ENCODE peak calls at places on chromosomes 13 and 19, in four cellular contexts. M, Q, J and I are unnamed samples.
A peak's percentile ranks its signal among the peaks of the same experiment; 100 is the strongest.

GRCh38 chr13:28636677-28637317 is 22.1 kb upstream of the POMP start:
- DNase-seq in M (peak; percentile 41), Q (peak; percentile 52), J (peak; percentile 58), I (peak; percentile 54)

GRCh38 chr13:101757446-101758039 is 305.1 kb downstream of the ITGBL1 start:
- DNase-seq in M (no peak), Q (no peak), J (no peak), I (no peak)

GRCh38 chr13:20654156-20654555 is 49.3 kb upstream of the IL17D start:
- DNase-seq in M (no peak), Q (no peak), J (no peak), I (no peak)

GRCh38 chr13:75364131-75364713 is 117.7 kb downstream of the TBC1D4 start:
- DNase-seq in M (no peak), Q (no peak), J (no peak), I (no peak)

GRCh38 chr19:41193420-41194156 is 569 bp downstream of the CYP2S1 start:
- DNase-seq in M (no peak), Q (no peak), J (no peak), I (no peak)

GRCh38 chr19:51002542-51003311 is 1.3 kb upstream of the KLK8 start:
- DNase-seq in M (peak; percentile 98), Q (peak; percentile 99), J (no peak), I (peak; percentile 83)

GRCh38 chr19:7482584-7483439 is 6.0 kb downstream of the PEX11G start:
- DNase-seq in M (peak; percentile 93), Q (peak; percentile 24), J (no peak), I (peak; percentile 66)

GRCh38 chr19:7366701-7367420 is 18.1 kb downstream of the ARHGEF18 start:
- DNase-seq in M (peak; percentile 58), Q (peak; percentile 62), J (peak; percentile 16), I (no peak)

GRCh38 chr13:33577037-33577436 is 240.9 kb upstream of the RFC3 start:
- DNase-seq in M (no peak), Q (no peak), J (no peak), I (no peak)

GRCh38 chr13:103371271-103371670 is 305.1 kb upstream of the SLC10A2 start:
- DNase-seq in M (no peak), Q (no peak), J (no peak), I (no peak)

GRCh38 chr13:24187185-24187584 is 26.7 kb downstream of the SPATA13 start:
- DNase-seq in M (no peak), Q (no peak), J (no peak), I (no peak)

GRCh38 chr19:9818734-9819589 is at the start of gene FBXL12:
- DNase-seq in M (peak; percentile 96), Q (peak; percentile 99), J (peak; percentile 97), I (peak; percentile 100)

GRCh38 chr13:22454586-22454985 is 726.2 kb upstream of the SGCG start:
- DNase-seq in M (no peak), Q (no peak), J (no peak), I (no peak)

GRCh38 chr19:16247353-16248182 is 49.9 kb downstream of the AP1M1 start:
- DNase-seq in M (peak; percentile 90), Q (peak; percentile 68), J (peak; percentile 51), I (peak; percentile 69)

GRCh38 chr13:106521101-106521799 is 14.2 kb downstream of the EFNB2 start:
- DNase-seq in M (no peak), Q (no peak), J (no peak), I (no peak)

GRCh38 chr19:11451327-11451941 is 16.0 kb downstream of the PRKCSH start:
- DNase-seq in M (peak; percentile 19), Q (no peak), J (no peak), I (no peak)

DNA sequence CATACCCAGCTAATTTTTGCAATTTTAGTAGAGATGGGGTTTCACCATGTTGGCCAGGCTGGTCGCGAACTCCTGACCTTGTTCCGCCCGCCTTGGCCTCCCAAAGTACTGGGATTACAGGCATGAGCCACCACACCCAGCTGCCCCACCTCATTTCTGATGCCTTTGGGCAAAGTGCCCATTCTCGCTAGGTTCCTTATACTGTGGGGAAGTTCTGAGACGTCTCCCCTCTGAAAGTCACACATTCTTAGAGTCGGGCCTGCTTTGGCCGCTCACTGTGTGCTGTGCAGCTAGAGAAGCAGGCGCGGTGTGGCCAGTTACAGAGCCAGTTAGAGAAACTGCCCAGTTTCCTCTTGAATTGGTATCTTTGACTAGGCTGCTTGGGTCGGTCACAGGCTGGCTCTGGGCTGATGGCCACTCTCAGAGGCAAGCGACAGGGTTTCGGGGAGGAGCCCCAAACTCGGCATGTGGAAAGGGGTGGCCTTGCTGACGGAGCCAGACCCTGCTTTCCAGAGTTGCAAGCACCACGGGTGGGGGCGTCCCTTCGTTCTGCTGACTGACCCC is 18.0 kb downstream of the PRAM1 start:
- DNase-seq in M (no peak), Q (no peak), J (no peak), I (no peak)
- TF ChIP-seq FOSL1 in M (no peak), Q (no peak), J (no peak), I (no peak)

GRCh38 chr19:35901055-35901644 is 810 bp upstream of the NFKBID start:
- DNase-seq in M (no peak), Q (no peak), J (no peak), I (no peak)
- TF ChIP-seq FOSL1 in M (no peak), Q (no peak), J (no peak), I (no peak)

DNA sequence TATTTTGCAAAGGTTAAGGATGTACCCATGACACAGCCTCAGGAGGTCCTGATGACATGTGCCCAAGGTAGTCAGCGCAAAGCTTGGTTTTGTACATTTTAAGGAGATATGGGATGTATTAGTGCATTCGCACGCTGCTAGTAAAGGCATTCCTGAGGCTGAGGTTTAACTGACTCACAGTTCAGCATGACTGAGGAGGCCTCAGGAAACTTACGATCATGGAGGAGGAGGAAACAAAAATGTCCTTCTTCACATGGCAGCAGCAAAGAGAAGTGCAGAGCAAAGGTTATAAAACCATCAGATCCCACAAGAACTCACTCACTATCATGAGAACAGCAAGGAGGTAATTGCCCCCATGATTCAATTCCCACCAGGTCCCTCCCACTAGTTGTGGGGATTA is 1017.4 kb downstream of the EFNB2 start:
- DNase-seq in M (no peak), Q (no peak), J (no peak), I (no peak)
- TF ChIP-seq FOSL1 in M (no peak), Q (no peak), J (no peak), I (no peak)

GRCh38 chr13:26956532-26957142 is 196.1 kb upstream of the GPR12 start:
- DNase-seq in M (no peak), Q (no peak), J (no peak), I (no peak)
- TF ChIP-seq FOSL1 in M (no peak), Q (no peak), J (no peak), I (no peak)

DNA sequence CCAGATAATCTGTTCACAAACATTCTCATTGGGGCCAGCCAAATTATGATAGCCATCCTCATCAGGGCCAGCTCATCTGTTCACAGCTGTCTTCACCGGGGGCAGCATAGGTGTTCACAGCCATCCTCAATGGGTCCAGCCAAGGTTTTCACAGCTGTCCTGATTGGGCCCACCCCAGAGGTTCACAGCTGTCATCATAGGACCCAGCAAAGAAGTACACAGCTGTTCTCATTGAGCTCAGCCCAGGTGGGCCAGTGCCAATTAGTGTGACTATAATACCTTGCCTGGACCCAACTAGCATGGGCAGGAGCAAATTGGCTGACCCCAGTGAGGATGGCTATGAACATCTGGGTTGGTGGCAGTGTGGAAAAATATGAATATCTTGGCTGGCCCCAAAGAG is 1166.0 kb downstream of the UQCRFS1 start:
- DNase-seq in M (no peak), Q (no peak), J (no peak), I (no peak)
- TF ChIP-seq FOSL1 in M (no peak), Q (no peak), J (no peak), I (no peak)

GRCh38 chr19:4638330-4638729 is 986 bp upstream of the TNFAIP8L1 start:
- DNase-seq in M (peak; percentile 27), Q (no peak), J (no peak), I (no peak)
- TF ChIP-seq FOSL1 in M (no peak), Q (no peak), J (no peak), I (no peak)

GRCh38 chr13:99559560-99559959 is 58.3 kb downstream of the TM9SF2 start:
- DNase-seq in M (no peak), Q (no peak), J (peak; percentile 85), I (no peak)

GRCh38 chr13:99553033-99553432 is 51.8 kb downstream of the TM9SF2 start:
- DNase-seq in M (no peak), Q (no peak), J (no peak), I (no peak)

GRCh38 chr13:99556867-99557443 is 55.7 kb downstream of the TM9SF2 start:
- DNase-seq in M (no peak), Q (no peak), J (no peak), I (no peak)

GRCh38 chr13:99555149-99555548 is 53.9 kb downstream of the TM9SF2 start:
- DNase-seq in M (no peak), Q (no peak), J (peak; percentile 72), I (no peak)

DNA sequence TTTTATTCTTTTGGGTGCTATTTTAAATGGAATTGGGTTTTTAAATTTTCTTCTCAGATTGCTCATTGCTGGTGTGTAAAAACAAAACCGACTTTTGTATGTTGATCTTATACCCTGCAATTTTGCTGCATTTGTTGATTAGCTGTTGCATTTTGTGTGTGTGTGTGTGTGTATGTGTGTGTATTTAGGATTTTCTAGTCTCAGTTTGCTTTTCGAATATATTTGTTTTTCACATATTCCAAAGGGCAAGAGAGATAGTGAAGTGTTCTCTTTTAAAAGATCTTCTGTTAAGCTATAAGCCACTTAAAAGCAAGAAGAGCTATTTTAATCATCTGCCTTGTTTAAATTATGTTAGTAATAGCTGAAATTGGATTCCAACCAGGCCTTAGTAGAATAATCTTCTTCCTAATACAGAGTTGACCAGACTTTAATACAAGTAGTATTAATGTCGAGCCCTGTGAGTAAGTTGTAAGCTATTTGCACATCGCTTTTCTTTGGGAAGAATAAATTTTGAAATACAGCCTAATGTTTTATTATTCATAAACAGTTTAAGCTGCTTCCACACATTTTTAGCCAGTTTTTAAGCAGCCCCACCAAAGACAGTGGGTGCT is 57.4 kb downstream of the TM9SF2 start:
- DNase-seq in M (no peak), Q (no peak), J (peak; percentile 54), I (no peak)
- TF ChIP-seq FOSL1 in M (no peak), Q (no peak), J (no peak), I (no peak)

DNA sequence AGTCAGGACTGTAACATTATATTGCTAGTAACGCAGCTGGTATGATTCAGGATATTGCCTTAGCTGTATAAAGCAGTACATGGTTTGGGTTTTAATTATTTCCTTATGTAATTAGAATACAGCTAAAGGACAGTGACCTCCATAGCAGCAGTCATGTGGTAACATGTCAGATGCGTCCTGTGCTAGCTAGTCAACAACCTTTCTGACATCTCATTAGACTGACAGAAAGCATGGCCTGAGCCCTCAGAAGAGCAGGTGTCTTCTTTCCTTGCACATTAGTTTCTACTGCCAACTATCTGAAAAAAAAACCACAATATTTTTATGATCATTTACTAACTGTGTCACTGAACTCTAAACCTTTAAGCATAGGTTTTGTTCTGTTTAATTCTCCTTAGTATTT is 122.2 kb downstream of the MAB21L1 start:
- DNase-seq in M (no peak), Q (no peak), J (no peak), I (no peak)
- TF ChIP-seq FOSL1 in M (no peak), Q (no peak), J (no peak), I (no peak)

GRCh38 chr13:111045170-111045569 is 69.9 kb upstream of the ARHGEF7 start:
- DNase-seq in M (no peak), Q (no peak), J (no peak), I (no peak)
- TF ChIP-seq FOSL1 in M (no peak), Q (no peak), J (no peak), I (no peak)

DNA sequence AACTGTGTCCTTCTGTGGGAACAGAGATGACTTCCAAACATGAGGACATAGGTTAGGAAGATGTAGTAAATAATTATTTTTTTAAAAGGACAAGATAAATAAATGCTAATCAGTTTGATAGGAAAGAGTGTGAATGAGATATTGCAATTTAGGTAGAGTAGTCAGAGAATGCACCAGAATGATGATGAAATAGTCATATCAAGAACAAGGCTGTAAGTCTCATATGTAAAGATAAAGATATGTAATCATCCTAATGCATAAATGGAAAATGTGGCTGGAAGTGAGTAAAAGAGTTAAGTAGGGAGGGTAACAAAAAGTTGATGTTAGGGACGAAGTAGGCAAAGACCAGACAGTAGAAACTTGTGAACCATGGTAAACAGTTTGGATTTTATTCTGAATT is 1041.7 kb upstream of the MIR17HG start:
- DNase-seq in M (no peak), Q (no peak), J (no peak), I (no peak)
- TF ChIP-seq FOSL1 in M (no peak), Q (no peak), J (no peak), I (no peak)